ENCODE peak calls at places on chromosomes 12 and 14, in four cellular contexts. G, W, N and T are unnamed samples.

GRCh38 chr12:75877588-75878381 is 153.8 kb downstream of the PHLDA1 start:
- DNase-seq in W (no peak), N (no peak), G (no peak), T (no peak)

GRCh38 chr14:104687601-104688504 is 1.6 kb upstream of the INF2 start:
- DNase-seq in N (no peak), G (no peak), W (no peak), T (no peak)

GRCh38 chr14:70018713-70019201 is 139.5 kb downstream of the SMOC1 start:
- DNase-seq in W (no peak), N (no peak), G (no peak), T (no peak)

GRCh38 chr12:112149596-112149995 is 24.2 kb downstream of the TRAFD1 start:
- DNase-seq in W (no peak), G (no peak), N (no peak), T (no peak)

GRCh38 chr14:72646861-72647528 is 246.9 kb downstream of the DPF3 start:
- DNase-seq in W (no peak), N (no peak), G (no peak), T (no peak)

GRCh38 chr14:33393895-33394405 is 455.3 kb downstream of the NPAS3 start:
- DNase-seq in W (no peak), G (no peak), N (no peak), T (no peak)

GRCh38 chr14:37591311-37591940 is 3.6 kb downstream of the FOXA1 start:
- DNase-seq in W (no peak), G (no peak), N (no peak), T (no peak)

GRCh38 chr12:24600996-24601395 is 347.9 kb downstream of the BCAT1 start:
- DNase-seq in G (no peak), W (no peak), N (no peak), T (no peak)

GRCh38 chr14:101903111-101903561 is 61.2 kb upstream of the DYNC1H1 start:
- DNase-seq in N (no peak), W (no peak), G (no peak), T (no peak)

GRCh38 chr12:94305293-94305957 is 154.2 kb downstream of the CEP83 start:
- DNase-seq in G (no peak), N (no peak), W (no peak), T (no peak)

GRCh38 chr12:120586216-120586615 is 5.0 kb upstream of the POP5 start:
- DNase-seq in G (no peak), W (no peak), N (no peak), T (no peak)